ENCODE peak calls at places on chromosomes 11 and 22, in five cellular contexts. U is AG09309; J is fibroblast of the aortic adventitia; B is mesendoderm; Z is CD4-positive, CD25-positive, alpha-beta regulatory T cell. V is an unnamed sample.

GRCh38 chr11:69573751-69574382 is 67.1 kb upstream of the CCND1 start:
- DNase-seq in B (no peak), Z (no peak), U (no peak), J (peak), V (no peak)

GRCh38 chr22:48506506-48507145 is 1321.0 kb downstream of the BRD1 start:
- DNase-seq in J (no peak), B (no peak), U (no peak), Z (no peak), V (no peak)

GRCh38 chr11:111193924-111194490 is 51.5 kb upstream of the POU2AF2 start:
- DNase-seq in U (no peak), B (no peak), J (no peak), Z (no peak), V (no peak)

GRCh38 chr22:34004058-34004457 is 83.8 kb upstream of the LARGE1 start:
- DNase-seq in Z (no peak), B (no peak), U (no peak), J (no peak), V (no peak)

GRCh38 chr22:46150615-46151423 is 493 bp downstream of the PPARA start:
- DNase-seq in Z (peak), B (no peak), J (no peak), U (no peak), V (peak)

GRCh38 chr11:66340596-66341501 is 4.1 kb downstream of the BRMS1 start:
- DNase-seq in B (no peak), U (no peak), J (no peak), Z (no peak), V (no peak)

GRCh38 chr11:84817998-84818397 is 809.1 kb downstream of the DLG2 start:
- DNase-seq in B (no peak), Z (no peak), J (peak), U (peak), V (no peak)

GRCh38 chr11:45899448-45900174 is 7.5 kb downstream of the FREY1 start:
- DNase-seq in J (peak), B (peak), U (peak), Z (peak), V (peak)

GRCh38 chr11:62466444-62466843 is 47.6 kb downstream of the SCGB1A1 start:
- DNase-seq in J (no peak), Z (no peak), U (no peak), B (peak), V (peak)

GRCh38 chr11:62468577-62468976 is 49.7 kb downstream of the SCGB1A1 start:
- DNase-seq in Z (no peak), B (no peak), U (no peak), J (no peak), V (no peak)

GRCh38 chr11:62472063-62472884 is 53.4 kb downstream of the SCGB1A1 start:
- DNase-seq in Z (no peak), U (no peak), J (peak), B (peak), V (peak)

GRCh38 chr11:62471603-62472002 is 52.8 kb downstream of the SCGB1A1 start:
- DNase-seq in J (no peak), B (no peak), Z (no peak), U (no peak), V (no peak)
- H3K4me3 ChIP-seq in J (no peak), B (no peak), Z (no peak), U (no peak), V (no peak)

DNA sequence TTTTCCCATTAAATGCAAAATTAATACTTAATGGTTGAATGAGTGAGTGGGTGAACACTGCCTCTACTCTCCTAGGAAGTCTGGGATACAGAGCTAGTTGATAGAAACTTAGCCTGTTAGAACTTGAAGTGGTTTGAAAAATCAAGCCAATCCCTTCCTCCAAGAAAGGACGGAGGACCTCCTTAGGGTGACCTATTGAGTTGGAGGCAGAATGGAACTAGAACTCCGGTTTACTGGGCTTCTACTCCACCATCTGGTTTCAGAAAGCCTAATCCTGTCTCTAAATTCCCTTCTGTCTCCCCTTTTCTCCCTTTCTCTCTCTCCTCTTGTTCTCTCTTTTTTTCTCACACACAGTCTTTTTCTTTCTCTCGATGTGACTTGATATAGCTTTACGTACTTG is 19.6 kb upstream of the IL18BP start:
- DNase-seq in U (no peak), B (no peak), J (no peak), Z (no peak), V (no peak)
- H3K4me3 ChIP-seq in U (no peak), B (no peak), J (no peak), Z (no peak), V (no peak)

GRCh38 chr11:94665116-94665659 is 98.0 kb downstream of the PIWIL4 start:
- DNase-seq in J (no peak), Z (no peak), U (no peak), B (no peak), V (no peak)
- H3K4me3 ChIP-seq in J (no peak), Z (no peak), U (no peak), B (no peak), V (no peak)

GRCh38 chr11:75311858-75312288 is 39.6 kb downstream of the ARRB1 start:
- DNase-seq in U (no peak), Z (no peak), J (peak), B (peak), V (peak)
- H3K4me3 ChIP-seq in U (no peak), Z (no peak), J (peak), B (no peak), V (no peak)

DNA sequence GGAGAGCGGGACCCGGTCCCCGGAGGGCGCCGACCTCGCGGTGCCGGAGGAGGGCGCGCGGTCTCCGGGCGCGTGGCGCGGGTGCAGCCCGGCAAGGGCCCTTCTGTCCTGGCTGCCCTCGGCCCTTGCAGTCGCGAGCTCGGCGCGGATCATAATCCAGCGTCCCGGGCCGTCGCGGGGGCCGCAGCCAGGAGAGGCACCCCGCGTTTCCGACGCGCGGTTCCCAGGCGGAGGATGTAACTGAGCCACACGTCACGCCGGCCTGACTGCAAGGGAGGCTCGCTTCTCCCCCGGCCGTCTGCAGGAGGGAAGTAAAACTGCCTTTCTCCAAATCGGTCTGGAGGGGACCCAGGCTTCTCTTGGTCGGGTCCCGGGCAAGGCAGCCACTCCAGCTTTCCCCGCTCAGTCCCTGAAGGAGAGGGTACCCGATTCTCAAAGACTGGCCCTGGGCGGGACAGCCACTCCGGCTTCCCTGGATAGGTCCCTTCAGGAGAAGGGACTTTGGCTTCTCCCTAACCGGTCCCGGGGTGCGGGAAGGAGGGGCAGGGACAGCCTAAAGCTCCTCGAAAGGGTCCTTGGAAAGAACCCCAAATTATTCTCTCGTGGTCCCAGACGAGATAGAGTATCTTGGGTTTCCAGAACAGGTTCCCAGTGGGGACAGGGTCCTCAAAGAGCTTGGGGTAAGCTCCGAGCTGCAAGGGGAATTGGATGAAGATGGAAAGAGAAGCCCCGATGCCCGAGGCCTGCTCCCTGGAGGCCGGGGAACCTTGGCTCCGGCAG is 836 bp downstream of the SPON1 start:
- DNase-seq in B (peak), U (no peak), Z (no peak), J (peak), V (peak)
- H3K4me3 ChIP-seq in B (peak), U (no peak), Z (no peak), J (peak), V (no peak)

DNA sequence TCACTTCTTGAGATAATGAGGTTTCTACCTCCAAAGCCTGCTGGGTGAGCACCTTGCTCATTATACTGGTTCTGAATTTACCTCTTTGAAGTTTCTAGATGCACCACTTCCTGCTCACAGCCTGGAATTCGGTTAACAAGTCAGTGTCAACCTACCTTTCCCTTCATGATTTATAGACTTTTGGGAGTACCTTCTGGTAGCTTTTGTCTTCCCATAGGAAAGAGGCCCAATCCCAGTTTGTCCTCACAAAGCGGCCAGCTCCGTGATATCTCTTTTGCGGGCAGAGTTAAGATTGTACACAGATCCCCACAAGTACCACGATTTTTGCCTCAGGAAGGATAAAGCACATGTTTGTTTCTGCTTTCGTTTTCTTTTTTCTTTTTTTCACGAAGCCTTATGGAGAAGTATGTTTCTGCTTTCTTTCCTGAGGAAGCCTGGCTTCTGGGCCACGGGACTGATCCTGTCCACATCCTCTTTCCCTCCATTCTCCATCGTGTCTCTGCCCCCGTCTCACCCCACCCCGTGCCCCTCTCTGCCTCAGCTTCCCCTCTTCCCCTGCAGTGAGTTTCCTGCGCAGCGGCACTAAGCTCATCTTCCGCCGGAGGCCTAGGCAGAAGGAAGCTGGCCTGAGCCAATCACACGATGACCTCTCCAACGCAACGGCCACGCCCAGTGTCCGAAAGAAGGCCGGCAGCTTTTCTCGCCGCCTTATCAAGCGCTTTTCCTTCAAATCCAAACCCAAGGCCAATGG is 5.7 kb upstream of the HINFP start:
- DNase-seq in B (no peak), J (no peak), U (no peak), Z (no peak), V (peak)
- H3K4me3 ChIP-seq in B (no peak), J (no peak), U (no peak), Z (peak), V (no peak)

GRCh38 chr11:123060265-123061000 is 1.5 kb downstream of the HSPA8 start:
- DNase-seq in Z (no peak), U (no peak), B (no peak), J (no peak), V (peak)

GRCh38 chr11:123055132-123055924 is 6.6 kb downstream of the HSPA8 start:
- DNase-seq in U (no peak), B (no peak), J (no peak), Z (no peak), V (no peak)

GRCh38 chr11:123054301-123055065 is 7.5 kb downstream of the HSPA8 start:
- DNase-seq in B (peak), U (peak), Z (peak), J (peak), V (peak)

GRCh38 chr11:123056835-123057491 is 5.0 kb downstream of the HSPA8 start:
- DNase-seq in B (no peak), J (no peak), U (no peak), Z (no peak), V (no peak)

DNA sequence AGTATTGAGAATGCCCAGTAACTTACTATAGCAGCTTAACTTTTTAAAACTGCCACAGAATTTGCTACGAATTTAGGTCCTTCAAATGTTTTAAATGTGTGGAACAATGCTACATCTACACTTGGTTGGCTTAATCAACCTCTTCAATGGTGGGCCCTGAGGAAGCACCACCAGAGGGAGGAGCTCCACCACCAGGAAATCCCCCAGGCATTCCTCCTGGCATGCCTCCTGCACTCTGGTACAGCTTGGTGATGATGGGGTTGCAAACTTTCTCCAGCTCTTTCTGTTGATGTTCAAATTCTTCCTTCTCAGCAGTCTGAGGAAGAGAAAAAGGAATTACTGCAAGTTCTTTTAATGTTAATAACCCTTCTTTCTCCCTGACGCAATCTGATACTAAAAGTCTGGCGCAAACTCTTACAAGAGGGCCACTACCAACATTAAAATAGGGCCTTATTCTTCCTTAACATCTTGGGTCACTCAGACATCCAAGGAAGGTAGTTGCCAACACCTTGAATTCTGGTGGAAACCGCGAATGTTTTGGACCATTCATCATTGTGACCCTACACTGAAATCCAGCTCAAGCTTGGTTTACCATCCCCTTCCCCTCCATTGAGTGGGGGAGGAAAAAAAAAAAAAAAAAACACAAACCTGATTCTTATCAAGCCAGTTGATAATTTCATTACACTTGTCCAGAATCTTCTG is 4.2 kb downstream of the HSPA8 start:
- DNase-seq in U (no peak), J (no peak), Z (no peak), B (no peak), V (no peak)
- H3K4me3 ChIP-seq in U (no peak), J (peak), Z (peak), B (no peak), V (no peak)

GRCh38 chr11:121482231-121483129 is 29.7 kb upstream of the SORL1-AS1 start:
- DNase-seq in U (no peak), Z (peak), B (peak), J (no peak), V (no peak)
- H3K4me3 ChIP-seq in U (no peak), Z (peak), B (no peak), J (no peak), V (no peak)

GRCh38 chr11:8809185-8809584 is 101.8 kb upstream of the AKIP1 start:
- DNase-seq in B (no peak), J (peak), U (no peak), Z (no peak), V (peak)
- H3K4me3 ChIP-seq in B (no peak), J (peak), U (peak), Z (no peak), V (peak)

GRCh38 chr22:26671317-26672059 is 14.1 kb downstream of the MIAT start:
- DNase-seq in J (no peak), U (no peak), B (no peak), Z (peak), V (no peak)
- H3K4me3 ChIP-seq in J (no peak), U (no peak), B (no peak), Z (peak), V (no peak)

V was measured in fibroblast of villous mesenchyme.